ENCODE peak calls at places on chromosomes 7 and 10, in four cellular contexts. G, J, U and K are unnamed samples.

GRCh38 chr10:97475936-97476594 is 22.2 kb downstream of the MMS19 start:
- DNase-seq in J (no peak), U (no peak), G (no peak), K (no peak)

GRCh38 chr10:101684782-101685181 is 10.2 kb downstream of the FBXW4 start:
- DNase-seq in J (no peak), G (no peak), U (no peak), K (no peak)

GRCh38 chr10:96548589-96548988 is 34.9 kb upstream of the TLL2 start:
- DNase-seq in J (peak), U (no peak), G (no peak), K (no peak)

GRCh38 chr10:94355841-94356240 is 6.9 kb downstream of the NOC3L start:
- DNase-seq in J (no peak), G (no peak), U (no peak), K (no peak)

GRCh38 chr7:101901661-101902491 is 84.5 kb downstream of the CUX1 start:
- DNase-seq in J (no peak), U (no peak), G (no peak), K (no peak)

GRCh38 chr7:142516038-142516501 is 233.2 kb upstream of the PRSS1 start:
- DNase-seq in U (no peak), J (no peak), G (peak), K (no peak)

GRCh38 chr7:136874393-136875032 is 6.1 kb downstream of the CHRM2 start:
- DNase-seq in J (no peak), U (no peak), G (no peak), K (no peak)

GRCh38 chr10:48363617-48364355 is 57.3 kb downstream of the MAPK8 start:
- DNase-seq in U (no peak), G (no peak), J (no peak), K (no peak)

GRCh38 chr7:24956021-24956420 is 24.0 kb downstream of the OSBPL3 start:
- DNase-seq in J (no peak), U (no peak), G (no peak), K (no peak)

GRCh38 chr7:64879097-64879730 is 23.9 kb upstream of the ZNF273 start:
- DNase-seq in J (no peak), U (no peak), G (no peak), K (no peak)

GRCh38 chr10:89520711-89521110 is 14.7 kb downstream of the SLC16A12 start:
- DNase-seq in G (no peak), U (no peak), J (no peak), K (no peak)

GRCh38 chr7:46527360-46527759 is 606.3 kb upstream of the IGFBP3 start:
- DNase-seq in G (no peak), U (no peak), J (no peak), K (no peak)

GRCh38 chr10:113259841-113260240 is 293.0 kb upstream of the HABP2 start:
- DNase-seq in J (no peak), G (no peak), U (no peak), K (no peak)

GRCh38 chr7:2242541-2243482 is 786 bp downstream of the NUDT1 start:
- DNase-seq in G (no peak), U (no peak), J (no peak), K (no peak)

GRCh38 chr7:53209129-53209528 is 173.7 kb downstream of the POM121L12 start:
- DNase-seq in G (no peak), U (no peak), J (no peak), K (no peak)

GRCh38 chr7:82164813-82165212 is 278.8 kb downstream of the CACNA2D1 start:
- DNase-seq in G (no peak), U (no peak), J (no peak), K (no peak)

GRCh38 chr7:97697396-97697795 is 34.5 kb upstream of the TAC1 start:
- DNase-seq in J (no peak), U (no peak), G (no peak), K (no peak)

GRCh38 chr7:44324204-44325126 is 929 bp downstream of the CAMK2B start:
- DNase-seq in U (no peak), G (no peak), J (no peak), K (no peak)

GRCh38 chr10:74824184-74825032 is 2.0 kb upstream of the KAT6B start:
- DNase-seq in U (no peak), G (peak), J (peak), K (peak)
- H3K27ac ChIP-seq in U (peak), G (peak), J (no peak), K (peak)

DNA sequence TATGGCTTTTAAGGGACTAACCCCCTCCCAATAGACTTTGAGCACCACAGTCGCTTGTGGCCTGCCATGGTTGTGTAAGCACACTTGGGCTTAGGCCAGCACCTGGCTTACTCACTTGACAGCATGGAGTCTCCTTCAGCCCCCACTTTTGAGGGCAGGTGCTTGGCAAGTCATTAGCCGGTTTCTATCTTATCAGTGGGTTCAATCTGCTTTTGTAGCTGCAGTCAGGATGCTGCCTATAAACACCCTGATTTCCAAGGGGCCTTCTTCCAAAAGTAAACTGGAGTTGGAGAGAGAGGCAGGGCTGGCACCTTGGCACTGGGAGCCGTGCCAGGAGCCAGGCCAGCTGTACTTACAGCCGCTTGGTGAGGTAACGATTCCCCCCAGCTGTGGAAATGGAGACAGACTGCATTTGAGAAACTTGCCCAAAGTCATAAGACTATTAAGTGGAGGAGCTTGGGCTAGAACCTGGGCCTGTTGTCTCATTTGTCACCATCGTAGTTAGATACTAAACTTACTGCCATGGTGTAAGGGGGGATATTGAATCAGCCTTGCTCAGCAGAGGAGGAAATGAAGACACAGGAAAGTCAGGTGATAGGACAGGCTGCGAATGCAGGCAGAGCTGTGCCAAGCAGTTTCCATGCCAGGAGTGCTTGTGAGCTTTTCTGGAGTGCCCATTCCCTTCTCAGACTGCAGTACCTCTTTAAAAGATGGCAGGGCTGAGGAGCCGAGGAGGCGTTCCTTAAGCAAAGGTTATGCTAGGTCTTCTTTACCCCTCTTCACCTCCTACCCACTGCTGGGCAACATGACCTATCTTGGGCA is 92.3 kb upstream of the EFCAB10 start:
- DNase-seq in U (no peak), G (no peak), J (no peak), K (no peak)
- H3K27ac ChIP-seq in U (no peak), G (no peak), J (no peak), K (no peak)

GRCh38 chr10:79979973-79980687 is 31.2 kb upstream of the SFTPD start:
- DNase-seq in J (no peak), G (no peak), U (no peak), K (no peak)
- H3K27ac ChIP-seq in J (no peak), G (no peak), U (no peak), K (no peak)

GRCh38 chr7:135578569-135578968 is 20.9 kb downstream of the NUP205 start:
- DNase-seq in U (no peak), J (no peak), G (no peak), K (no peak)

GRCh38 chr7:135571834-135572233 is 14.1 kb downstream of the NUP205 start:
- DNase-seq in J (no peak), G (no peak), U (no peak), K (no peak)

GRCh38 chr7:135573541-135573940 is 15.8 kb downstream of the NUP205 start:
- DNase-seq in J (no peak), U (no peak), G (no peak), K (no peak)

GRCh38 chr7:135575296-135575695 is 17.6 kb downstream of the NUP205 start:
- DNase-seq in J (no peak), U (no peak), G (no peak), K (no peak)
- H3K27ac ChIP-seq in J (no peak), U (no peak), G (no peak), K (no peak)